ENCODE peak calls at places on chromosomes 3 and 15, in five cellular contexts. One of them, this sample, is unnamed. For H3K9me3, the result is how much of the 10 kb centered on the place peaks cover.

GRCh38 chr15:80695911-80696651 is 971 bp downstream of the ABHD17C start:
- DNase-seq in lower lobe of right lung: peak
- DNase-seq in pancreas: peak
- DNase-seq in left ventricle myocardium inferior: peak
- DNase-seq in cardiac muscle cell: peak
- DNase-seq in this sample: no peak

GRCh38 chr3:108608750-108609149 is 19.2 kb downstream of the DZIP3 start:
- DNase-seq in lower lobe of right lung: no peak
- DNase-seq in pancreas: no peak
- DNase-seq in left ventricle myocardium inferior: no peak
- DNase-seq in cardiac muscle cell: no peak
- DNase-seq in this sample: no peak

GRCh38 chr15:79282371-79283251 is at the start of gene ANKRD34C:
- DNase-seq in lower lobe of right lung: no peak
- DNase-seq in pancreas: no peak
- DNase-seq in left ventricle myocardium inferior: no peak
- DNase-seq in cardiac muscle cell: no peak
- DNase-seq in this sample: no peak

GRCh38 chr3:152474585-152474984 is 205.9 kb downstream of the MBNL1 start:
- DNase-seq in lower lobe of right lung: no peak
- DNase-seq in pancreas: no peak
- DNase-seq in left ventricle myocardium inferior: no peak
- DNase-seq in cardiac muscle cell: peak
- DNase-seq in this sample: peak

GRCh38 chr3:120182613-120183524 is 88.6 kb upstream of the GSK3B start:
- DNase-seq in lower lobe of right lung: no peak
- DNase-seq in pancreas: no peak
- DNase-seq in left ventricle myocardium inferior: no peak
- DNase-seq in cardiac muscle cell: peak
- DNase-seq in this sample: no peak

GRCh38 chr15:63238796-63239195 is 38.6 kb upstream of the APH1B start:
- DNase-seq in lower lobe of right lung: no peak
- DNase-seq in pancreas: no peak
- DNase-seq in left ventricle myocardium inferior: no peak
- DNase-seq in cardiac muscle cell: peak
- DNase-seq in this sample: no peak

GRCh38 chr3:38029400-38030125 is at the start of gene PLCD1:
- DNase-seq in lower lobe of right lung: peak
- DNase-seq in pancreas: peak
- DNase-seq in left ventricle myocardium inferior: peak
- DNase-seq in cardiac muscle cell: peak
- DNase-seq in this sample: peak

GRCh38 chr3:195263193-195263924 is 7.6 kb downstream of the XXYLT1 start:
- DNase-seq in lower lobe of right lung: no peak
- DNase-seq in pancreas: no peak
- DNase-seq in left ventricle myocardium inferior: no peak
- DNase-seq in cardiac muscle cell: peak
- DNase-seq in this sample: no peak

GRCh38 chr3:63279442-63279841 is 1.3 kb downstream of the SYNPR start:
- DNase-seq in lower lobe of right lung: no peak
- DNase-seq in pancreas: no peak
- DNase-seq in left ventricle myocardium inferior: no peak
- DNase-seq in cardiac muscle cell: no peak
- DNase-seq in this sample: no peak

GRCh38 chr3:106711650-106712049 is 665.6 kb upstream of the CCDC54 start:
- DNase-seq in lower lobe of right lung: no peak
- DNase-seq in pancreas: no peak
- DNase-seq in left ventricle myocardium inferior: no peak
- DNase-seq in cardiac muscle cell: peak
- DNase-seq in this sample: no peak

GRCh38 chr3:16936233-16936632 is 51.5 kb downstream of the PLCL2 start:
- DNase-seq in lower lobe of right lung: no peak
- DNase-seq in pancreas: no peak
- DNase-seq in left ventricle myocardium inferior: no peak
- DNase-seq in cardiac muscle cell: no peak
- DNase-seq in this sample: no peak

GRCh38 chr3:38651153-38651789 is 1.8 kb upstream of the SCN5A start:
- DNase-seq in lower lobe of right lung: peak
- DNase-seq in pancreas: peak
- DNase-seq in left ventricle myocardium inferior: peak
- DNase-seq in cardiac muscle cell: peak
- DNase-seq in this sample: peak

GRCh38 chr3:12556723-12557471 is at the start of gene MKRN2:
- DNase-seq in lower lobe of right lung: peak
- DNase-seq in pancreas: peak
- DNase-seq in left ventricle myocardium inferior: peak
- DNase-seq in cardiac muscle cell: peak
- DNase-seq in this sample: peak

GRCh38 chr3:141086188-141086587 is 35.0 kb downstream of the SPSB4 start:
- DNase-seq in lower lobe of right lung: no peak
- DNase-seq in pancreas: no peak
- DNase-seq in left ventricle myocardium inferior: no peak
- DNase-seq in cardiac muscle cell: no peak
- DNase-seq in this sample: no peak

DNA sequence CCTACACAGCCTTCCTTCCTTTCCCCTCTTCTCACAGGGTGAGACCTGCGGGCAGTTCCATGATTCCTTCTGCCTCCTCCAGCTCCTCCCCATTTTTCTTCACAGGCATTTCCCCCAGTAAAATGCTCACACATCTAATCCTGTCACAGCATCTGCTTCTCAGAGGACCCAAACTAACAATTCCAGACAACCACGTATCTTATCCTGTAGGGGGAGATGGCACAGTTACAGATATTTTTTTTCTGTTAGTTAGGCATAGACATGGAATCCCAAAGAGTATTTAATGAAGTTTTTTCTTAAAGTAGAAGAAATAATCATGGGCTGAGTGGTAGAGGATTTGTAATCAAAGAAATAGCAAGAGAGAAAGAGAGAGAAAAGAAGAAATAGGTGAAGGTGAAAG is 373.1 kb upstream of the ADAMTS9 start:
- DNase-seq in lower lobe of right lung: no peak
- DNase-seq in pancreas: no peak
- DNase-seq in left ventricle myocardium inferior: no peak
- DNase-seq in cardiac muscle cell: no peak
- DNase-seq in this sample: no peak
- H3K9me3 ChIP-seq in lower lobe of right lung: under half
- H3K9me3 ChIP-seq in pancreas: under half
- H3K9me3 ChIP-seq in left ventricle myocardium inferior: under half
- H3K9me3 ChIP-seq in cardiac muscle cell: under half
- H3K9me3 ChIP-seq in this sample: under half

DNA sequence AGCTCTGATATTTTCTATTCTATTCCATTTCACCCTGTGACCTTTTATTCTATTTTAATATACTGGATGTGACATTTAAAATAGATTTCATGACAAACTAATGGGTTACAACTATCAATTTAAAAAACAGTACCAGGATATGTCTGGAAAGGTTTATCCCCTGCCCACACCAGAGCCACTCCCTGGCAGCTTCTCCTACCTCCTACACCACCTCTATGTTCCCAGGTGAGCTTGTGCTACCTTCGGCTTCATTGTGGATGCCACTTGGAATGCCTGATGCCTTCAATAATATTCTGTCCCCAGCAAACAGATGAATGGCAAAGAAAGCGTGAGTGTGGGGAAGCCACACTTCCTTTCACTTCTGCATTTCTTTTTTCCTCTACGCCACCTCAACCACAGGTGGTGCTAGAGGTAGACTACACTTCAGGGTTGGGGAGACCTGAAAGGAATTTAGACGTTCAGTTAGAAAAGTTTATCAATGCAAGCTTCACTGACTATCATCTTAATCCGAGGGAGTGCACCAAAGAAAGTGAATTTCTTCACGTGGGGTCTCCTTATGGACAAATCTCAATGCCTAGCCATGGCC is 213.0 kb downstream of the SSR3 start:
- DNase-seq in lower lobe of right lung: no peak
- DNase-seq in pancreas: no peak
- DNase-seq in left ventricle myocardium inferior: no peak
- DNase-seq in cardiac muscle cell: no peak
- DNase-seq in this sample: no peak
- TF ChIP-seq CTCF in lower lobe of right lung: no peak
- TF ChIP-seq CTCF in pancreas: no peak
- TF ChIP-seq CTCF in left ventricle myocardium inferior: no peak
- TF ChIP-seq CTCF in cardiac muscle cell: no peak
- TF ChIP-seq CTCF in this sample: no peak

GRCh38 chr3:186360779-186361178 is 1.3 kb downstream of the DGKG start:
- DNase-seq in lower lobe of right lung: peak
- DNase-seq in pancreas: no peak
- DNase-seq in left ventricle myocardium inferior: peak
- DNase-seq in cardiac muscle cell: no peak
- DNase-seq in this sample: no peak

GRCh38 chr3:186362988-186363387 is 954 bp upstream of the DGKG start:
- DNase-seq in lower lobe of right lung: no peak
- DNase-seq in pancreas: no peak
- DNase-seq in left ventricle myocardium inferior: no peak
- DNase-seq in cardiac muscle cell: no peak
- DNase-seq in this sample: no peak

GRCh38 chr3:186361612-186362408 is at the start of gene DGKG:
- DNase-seq in lower lobe of right lung: peak
- DNase-seq in pancreas: peak
- DNase-seq in left ventricle myocardium inferior: peak
- DNase-seq in cardiac muscle cell: peak
- DNase-seq in this sample: no peak

GRCh38 chr3:186361246-186361611 is 805 bp downstream of the DGKG start:
- DNase-seq in lower lobe of right lung: no peak
- DNase-seq in pancreas: no peak
- DNase-seq in left ventricle myocardium inferior: no peak
- DNase-seq in cardiac muscle cell: no peak
- DNase-seq in this sample: no peak

GRCh38 chr3:186362409-186362757 is 349 bp upstream of the DGKG start:
- DNase-seq in lower lobe of right lung: no peak
- DNase-seq in pancreas: no peak
- DNase-seq in left ventricle myocardium inferior: no peak
- DNase-seq in cardiac muscle cell: no peak
- DNase-seq in this sample: no peak
- H3K27ac ChIP-seq in lower lobe of right lung: no peak
- H3K27ac ChIP-seq in pancreas: no peak
- H3K27ac ChIP-seq in left ventricle myocardium inferior: peak
- H3K27ac ChIP-seq in cardiac muscle cell: no peak
- H3K27ac ChIP-seq in this sample: no peak

GRCh38 chr15:69978603-69979002 is 119.1 kb downstream of the TLE3 start:
- DNase-seq in lower lobe of right lung: no peak
- DNase-seq in pancreas: no peak
- DNase-seq in left ventricle myocardium inferior: no peak
- DNase-seq in cardiac muscle cell: no peak
- DNase-seq in this sample: no peak

GRCh38 chr15:69982037-69982436 is 115.7 kb downstream of the TLE3 start:
- DNase-seq in lower lobe of right lung: no peak
- DNase-seq in pancreas: no peak
- DNase-seq in left ventricle myocardium inferior: no peak
- DNase-seq in cardiac muscle cell: no peak
- DNase-seq in this sample: no peak

GRCh38 chr15:69979269-69979668 is 118.4 kb downstream of the TLE3 start:
- DNase-seq in lower lobe of right lung: no peak
- DNase-seq in pancreas: no peak
- DNase-seq in left ventricle myocardium inferior: no peak
- DNase-seq in cardiac muscle cell: no peak
- DNase-seq in this sample: no peak

GRCh38 chr15:69980311-69981059 is 117.2 kb downstream of the TLE3 start:
- DNase-seq in lower lobe of right lung: no peak
- DNase-seq in pancreas: no peak
- DNase-seq in left ventricle myocardium inferior: no peak
- DNase-seq in cardiac muscle cell: no peak
- DNase-seq in this sample: no peak

DNA sequence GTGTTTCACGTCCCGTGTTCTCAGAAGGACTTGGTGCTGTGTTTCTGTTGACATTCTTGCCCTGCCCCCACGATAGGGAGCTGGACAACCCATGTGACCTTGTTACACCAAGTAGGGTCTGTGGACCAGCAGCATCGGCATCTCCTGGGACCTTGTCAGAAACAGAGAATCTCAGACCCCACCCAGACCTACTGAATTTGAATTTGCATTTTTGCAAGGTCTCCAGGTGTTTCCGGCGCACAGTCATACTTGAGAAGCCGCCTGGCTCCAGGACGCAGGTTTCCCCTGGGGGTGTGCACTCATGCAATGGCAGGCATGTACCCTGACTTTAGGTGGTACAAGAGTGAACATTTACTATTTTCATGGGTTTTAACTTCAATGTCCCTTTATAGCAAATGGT is 117.9 kb downstream of the TLE3 start:
- DNase-seq in lower lobe of right lung: no peak
- DNase-seq in pancreas: no peak
- DNase-seq in left ventricle myocardium inferior: no peak
- DNase-seq in cardiac muscle cell: no peak
- DNase-seq in this sample: no peak
- H3K9me3 ChIP-seq in lower lobe of right lung: under half
- H3K9me3 ChIP-seq in pancreas: under half
- H3K9me3 ChIP-seq in left ventricle myocardium inferior: under half
- H3K9me3 ChIP-seq in cardiac muscle cell: under half
- H3K9me3 ChIP-seq in this sample: under half

GRCh38 chr3:196406806-196407470 is 25.3 kb downstream of the UBXN7 start:
- DNase-seq in lower lobe of right lung: no peak
- DNase-seq in pancreas: no peak
- DNase-seq in left ventricle myocardium inferior: no peak
- DNase-seq in cardiac muscle cell: peak
- DNase-seq in this sample: peak
- TF ChIP-seq CTCF in lower lobe of right lung: no peak
- TF ChIP-seq CTCF in pancreas: no peak
- TF ChIP-seq CTCF in left ventricle myocardium inferior: no peak
- TF ChIP-seq CTCF in cardiac muscle cell: no peak
- TF ChIP-seq CTCF in this sample: no peak

DNA sequence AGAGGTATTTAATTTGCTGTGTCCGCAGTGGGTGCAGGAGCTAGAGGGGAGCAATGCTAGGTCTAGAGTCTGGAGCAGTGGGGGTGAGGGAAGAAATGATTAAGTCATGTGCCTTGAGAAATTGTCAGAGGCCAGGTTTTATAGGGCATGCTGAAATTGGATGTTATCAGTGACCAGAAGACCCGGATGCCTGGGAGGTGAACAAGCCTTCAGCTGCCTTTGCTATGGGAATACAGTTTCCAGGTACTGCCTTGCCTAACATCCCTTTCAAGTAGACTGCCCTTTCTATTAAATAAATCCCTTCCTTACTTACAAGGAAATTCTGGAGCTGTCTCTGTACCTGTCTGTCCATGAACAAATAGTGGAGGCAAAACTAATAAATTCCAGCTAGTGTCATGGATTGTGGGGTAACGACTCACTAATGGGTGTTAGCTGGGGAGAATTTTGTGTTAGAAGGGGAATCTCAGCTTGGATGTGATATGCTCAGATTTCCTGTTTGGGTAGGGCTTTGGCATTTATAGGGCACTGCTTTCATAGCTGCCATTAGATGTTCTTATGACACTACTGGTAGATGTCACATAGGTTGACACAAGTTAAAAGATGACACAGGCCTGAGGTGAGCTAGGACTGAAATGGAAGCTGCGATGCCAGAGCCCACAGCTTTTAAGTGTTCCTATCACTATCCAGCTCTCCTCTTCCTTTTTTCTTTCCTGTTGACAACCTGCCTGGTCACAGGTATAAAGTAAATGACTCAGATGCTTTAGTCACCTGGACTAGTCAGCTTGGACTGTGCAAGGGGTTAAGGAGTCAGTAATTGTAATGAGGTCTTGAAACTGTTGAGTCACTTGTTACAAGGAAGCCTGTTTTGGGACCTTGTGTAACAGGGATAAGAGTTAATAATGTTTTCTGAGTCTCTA is 21.3 kb downstream of the CHD2 start:
- DNase-seq in lower lobe of right lung: no peak
- DNase-seq in pancreas: no peak
- DNase-seq in left ventricle myocardium inferior: no peak
- DNase-seq in cardiac muscle cell: no peak
- DNase-seq in this sample: no peak
- H3K27ac ChIP-seq in lower lobe of right lung: peak
- H3K27ac ChIP-seq in pancreas: peak
- H3K27ac ChIP-seq in left ventricle myocardium inferior: peak
- H3K27ac ChIP-seq in cardiac muscle cell: peak
- H3K27ac ChIP-seq in this sample: peak